ENCODE peak calls at places on chromosomes 6 and 20, in five cellular contexts. W is tibial nerve, A is prostate gland, H is ascending aorta, P is psoas muscle. D is an unnamed sample.

GRCh38 chr6:45614488-45615285 is 237.0 kb upstream of the SUPT3H start:
- DNase-seq in P (no peak), W (no peak), H (no peak), A (no peak), D (no peak)

GRCh38 chr6:6003334-6004146 is 3.2 kb downstream of the NRN1 start:
- DNase-seq in H (no peak), P (no peak), A (no peak), W (no peak), D (no peak)

GRCh38 chr6:26280409-26280808 is 84.6 kb upstream of the BTN3A2 start:
- DNase-seq in H (no peak), P (no peak), A (no peak), W (no peak), D (peak)

GRCh38 chr6:162898011-162898410 is 170.2 kb downstream of the PACRG start:
- DNase-seq in A (no peak), P (no peak), W (no peak), H (no peak), D (no peak)

GRCh38 chr6:101296184-101296583 is 97.3 kb upstream of the GRIK2 start:
- DNase-seq in H (no peak), W (no peak), P (no peak), A (no peak), D (no peak)

GRCh38 chr6:98067375-98067774 is 767.0 kb upstream of the POU3F2 start:
- DNase-seq in P (no peak), W (no peak), A (no peak), H (no peak), D (no peak)

GRCh38 chr6:113909224-113909856 is 52.2 kb downstream of the MARCKS start:
- DNase-seq in W (no peak), P (no peak), H (no peak), A (peak), D (no peak)

GRCh38 chr20:25126630-25127029 is 44.7 kb upstream of the VSX1 start:
- DNase-seq in W (no peak), P (no peak), H (no peak), A (no peak), D (no peak)

GRCh38 chr6:5205877-5206840 is 54.6 kb downstream of the LYRM4 start:
- DNase-seq in H (peak), P (peak), W (peak), A (no peak), D (peak)

GRCh38 chr20:9510926-9511325 is 3.5 kb upstream of the LAMP5 start:
- DNase-seq in P (no peak), W (no peak), H (no peak), A (no peak), D (no peak)

GRCh38 chr6:4564746-4565145 is 211.5 kb upstream of the CDYL start:
- DNase-seq in P (no peak), W (no peak), A (no peak), H (no peak), D (peak)

DNA sequence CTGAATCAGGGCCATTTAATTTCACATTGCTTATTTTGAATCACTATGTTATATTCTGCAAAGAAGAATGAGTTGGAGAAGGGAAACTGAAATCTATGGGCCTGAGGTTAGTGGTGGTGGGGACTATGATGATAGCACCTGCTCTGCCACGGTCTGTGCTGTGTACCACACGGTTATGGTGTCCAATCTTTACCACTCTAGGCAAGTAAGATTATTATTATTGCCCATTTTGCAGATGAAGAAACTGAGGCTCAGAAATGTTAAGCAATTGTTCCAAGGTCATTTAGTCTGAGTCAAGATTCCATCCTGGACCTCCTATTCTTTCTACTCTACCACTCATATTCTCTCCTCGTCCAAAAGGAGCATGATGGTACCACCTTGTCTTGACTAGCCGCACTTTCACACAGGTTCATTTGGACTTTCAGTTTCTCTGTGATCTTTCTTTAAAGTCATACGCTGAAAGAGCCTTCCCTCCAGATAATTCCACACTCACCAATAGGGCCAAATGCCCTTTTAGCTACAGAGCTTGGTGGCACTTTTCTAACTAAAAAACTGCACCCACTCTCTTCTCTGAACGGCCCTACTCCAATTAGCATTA is 56.2 kb downstream of the GFOD1 start:
- DNase-seq in A (no peak), P (no peak), W (no peak), H (no peak), D (no peak)
- H3K27ac ChIP-seq in A (no peak), P (no peak), W (no peak), H (no peak), D (no peak)

GRCh38 chr6:106089981-106090380 is 3.8 kb downstream of the PRDM1 start:
- DNase-seq in P (no peak), W (no peak), H (no peak), A (no peak), D (no peak)
- TF ChIP-seq CTCF in P (no peak), W (no peak), H (no peak), A (no peak), D (peak)

GRCh38 chr6:166417285-166417691 is 34.5 kb upstream of the MPC1 start:
- DNase-seq in A (no peak), H (no peak), P (no peak), W (no peak), D (no peak)

GRCh38 chr6:166420351-166420750 is 37.6 kb upstream of the MPC1 start:
- DNase-seq in H (no peak), P (no peak), A (no peak), W (no peak), D (no peak)

GRCh38 chr6:166419717-166420116 is 37.0 kb upstream of the MPC1 start:
- DNase-seq in P (no peak), H (no peak), A (no peak), W (no peak), D (no peak)

GRCh38 chr6:166418691-166419143 is 36.0 kb upstream of the MPC1 start:
- DNase-seq in A (no peak), P (no peak), W (no peak), H (no peak), D (no peak)

GRCh38 chr6:166419268-166419667 is 36.5 kb upstream of the MPC1 start:
- DNase-seq in P (no peak), A (no peak), H (no peak), W (no peak), D (no peak)
- H3K27ac ChIP-seq in P (no peak), A (no peak), H (no peak), W (no peak), D (no peak)

DNA sequence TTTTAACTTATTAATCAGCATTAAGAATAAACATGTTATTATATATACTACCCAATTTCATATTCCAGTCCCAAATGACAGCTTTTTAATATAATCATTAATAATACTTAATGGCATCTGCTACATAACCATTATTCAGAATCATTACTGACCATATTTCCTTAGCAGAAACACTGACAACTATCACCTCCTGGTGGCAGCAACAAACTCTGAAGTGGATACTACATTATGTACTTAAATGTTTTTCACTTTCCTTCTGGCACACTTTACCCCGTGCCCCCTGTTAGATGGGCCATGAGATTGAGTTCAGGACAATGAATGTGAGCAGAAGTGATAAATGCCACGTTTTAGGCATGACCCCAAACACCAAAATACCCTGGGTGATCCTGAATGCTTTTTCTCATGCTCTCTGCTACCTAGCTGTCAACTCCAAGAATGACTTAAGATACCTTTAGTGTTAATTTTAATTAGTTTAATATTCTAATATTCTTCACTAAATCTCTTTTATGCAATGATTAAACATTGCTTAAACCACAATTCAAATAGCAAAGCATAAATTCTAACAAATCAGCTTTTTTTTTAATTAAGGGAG is 77.1 kb downstream of the LMBRD1 start:
- DNase-seq in H (no peak), A (no peak), W (no peak), P (no peak), D (no peak)
- TF ChIP-seq CTCF in H (no peak), A (no peak), W (no peak), P (peak), D (no peak)